ENCODE peak calls at places on chromosome 22, in four cellular contexts. A is ovary, U is esophagus squamous epithelium, Z is WTC11. W is an unnamed sample.

GRCh38 chr22:34019190-34019845 is 99.0 kb upstream of the LARGE1 start:
- DNase-seq in A (no peak), U (no peak), Z (no peak), W (no peak)

GRCh38 chr22:45226681-45227186 is 14.0 kb downstream of the KIAA0930 start:
- DNase-seq in A (no peak), U (no peak), Z (no peak), W (no peak)

GRCh38 chr22:40651563-40652501 is 15.3 kb upstream of the MRTFA start:
- DNase-seq in A (peak; percentile 97), U (peak; percentile 75), Z (peak; percentile 48), W (peak; percentile 80)

GRCh38 chr22:21590809-21591641 is 23.5 kb downstream of the UBE2L3 start:
- DNase-seq in A (no peak), U (no peak), Z (no peak), W (no peak)

GRCh38 chr22:33561149-33561807 is 359.0 kb downstream of the LARGE1 start:
- DNase-seq in A (no peak), U (no peak), Z (no peak), W (no peak)

GRCh38 chr22:37401861-37402506 is 25.3 kb downstream of the ELFN2 start:
- DNase-seq in A (no peak), U (no peak), Z (no peak), W (no peak)

GRCh38 chr22:42169055-42169469 is 38.5 kb upstream of the CYP2D6 start:
- DNase-seq in A (peak; percentile 49), U (no peak), Z (peak; percentile 90), W (peak; percentile 87)

GRCh38 chr22:30210235-30210831 is 36.2 kb downstream of the LIF start:
- DNase-seq in A (no peak), U (no peak), Z (no peak), W (peak; percentile 27)

GRCh38 chr22:40036126-40036525 is 41.4 kb downstream of the FAM83F start:
- DNase-seq in A (no peak), U (no peak), Z (no peak), W (no peak)

GRCh38 chr22:29856496-29856895 is 18.4 kb upstream of the ASCC2 start:
- DNase-seq in A (no peak), U (no peak), Z (no peak), W (no peak)

GRCh38 chr22:22071455-22071854 is 88.9 kb upstream of the TOP3B start:
- DNase-seq in A (no peak), U (no peak), Z (no peak), W (no peak)

GRCh38 chr22:34966980-34967379 is 99.0 kb upstream of the ISX start:
- DNase-seq in A (no peak), U (no peak), Z (no peak), W (no peak)

GRCh38 chr22:45777852-45778172 is 106.2 kb downstream of the ATXN10 start:
- DNase-seq in A (no peak), U (no peak), Z (no peak), W (no peak)

GRCh38 chr22:30204742-30205111 is 41.8 kb downstream of the LIF start:
- DNase-seq in A (peak; percentile 58), U (no peak), Z (no peak), W (no peak)

GRCh38 chr22:30246962-30247376 is 410 bp upstream of the LIF start:
- DNase-seq in A (no peak), U (no peak), Z (no peak), W (no peak)

GRCh38 chr22:28560005-28560742 is 119.5 kb downstream of the TTC28 start:
- DNase-seq in A (no peak), U (no peak), Z (no peak), W (no peak)

GRCh38 chr22:44336962-44337657 is 24.4 kb upstream of the SHISAL1 start:
- DNase-seq in A (no peak), U (no peak), Z (no peak), W (no peak)

GRCh38 chr22:46110215-46110614 is 40.1 kb upstream of the PPARA start:
- DNase-seq in A (no peak), U (no peak), Z (peak; percentile 44), W (no peak)

GRCh38 chr22:21942407-21942895 is 10.2 kb downstream of the PPM1F start:
- DNase-seq in A (no peak), U (no peak), Z (no peak), W (no peak)

GRCh38 chr22:50020606-50021005 is 8.0 kb upstream of the IL17REL start:
- DNase-seq in A (no peak), U (no peak), Z (no peak), W (no peak)

GRCh38 chr22:28938286-28938833 is 55.0 kb downstream of the ZNRF3 start:
- DNase-seq in A (no peak), U (no peak), Z (no peak), W (no peak)

GRCh38 chr22:34946339-34946985 is 119.5 kb upstream of the ISX start:
- DNase-seq in A (no peak), U (no peak), Z (no peak), W (no peak)

GRCh38 chr22:30546616-30547015 is at the start of gene SEC14L6:
- DNase-seq in A (no peak), U (no peak), Z (no peak), W (no peak)

GRCh38 chr22:33652596-33652995 is 267.7 kb downstream of the LARGE1 start:
- DNase-seq in A (no peak), U (no peak), Z (no peak), W (no peak)

GRCh38 chr22:37604875-37605274 is 3.8 kb upstream of the GGA1 start:
- DNase-seq in A (no peak), U (no peak), Z (no peak), W (no peak)

GRCh38 chr22:37641251-37641949 is 1.9 kb downstream of the SH3BP1 start:
- DNase-seq in A (no peak), U (no peak), Z (no peak), W (no peak)

GRCh38 chr22:43218786-43219185 is 31.9 kb upstream of the TTLL12 start:
- DNase-seq in A (no peak), U (no peak), Z (no peak), W (no peak)

GRCh38 chr22:44422742-44423370 is 75.2 kb downstream of the RTL6 start:
- DNase-seq in A (no peak), U (no peak), Z (no peak), W (no peak)

GRCh38 chr22:16915711-16916110 is 90.5 kb upstream of the XKR3 start:
- DNase-seq in A (no peak), U (no peak), Z (no peak), W (no peak)

GRCh38 chr22:39856588-39856987 is 37.0 kb downstream of the ENTHD1 start:
- DNase-seq in A (no peak), U (no peak), Z (no peak), W (no peak)

GRCh38 chr22:17770180-17771077 is 3.8 kb downstream of the BID start:
- DNase-seq in A (no peak), U (no peak), Z (no peak), W (no peak)

GRCh38 chr22:27331526-27332281 is 469.9 kb downstream of the MN1 start:
- DNase-seq in A (no peak), U (no peak), Z (peak; percentile 70), W (peak; percentile 23)

GRCh38 chr22:50600967-50601668 is 525 bp downstream of the MAPK8IP2 start:
- DNase-seq in A (peak; percentile 60), U (no peak), Z (no peak), W (peak; percentile 37)

GRCh38 chr22:42626951-42627625 is 12.4 kb upstream of the POLDIP3 start:
- DNase-seq in A (no peak), U (no peak), Z (no peak), W (no peak)

GRCh38 chr22:34255042-34255441 is 334.8 kb upstream of the LARGE1 start:
- DNase-seq in A (no peak), U (no peak), Z (no peak), W (no peak)

GRCh38 chr22:29339381-29340235 is 24.1 kb upstream of the RASL10A start:
- DNase-seq in A (no peak), U (no peak), Z (no peak), W (no peak)

GRCh38 chr22:30245985-30246901 is at the start of gene LIF:
- DNase-seq in A (no peak), U (no peak), Z (peak; percentile 56), W (no peak)

GRCh38 chr22:26172389-26172990 is 3.2 kb downstream of the SEZ6L start:
- DNase-seq in A (no peak), U (no peak), Z (peak; percentile 76), W (peak; percentile 59)

GRCh38 chr22:26169312-26170111 is at the start of gene SEZ6L:
- DNase-seq in A (no peak), U (no peak), Z (peak; percentile 58), W (peak; percentile 42)

GRCh38 chr22:26170112-26170492 is 840 bp downstream of the SEZ6L start:
- DNase-seq in A (no peak), U (no peak), Z (no peak), W (no peak)

GRCh38 chr22:26168934-26169311 is 339 bp upstream of the SEZ6L start:
- DNase-seq in A (no peak), U (no peak), Z (no peak), W (no peak)

GRCh38 chr22:26170795-26171194 is 1.5 kb downstream of the SEZ6L start:
- DNase-seq in A (no peak), U (no peak), Z (peak; percentile 84), W (peak; percentile 30)
- TF ChIP-seq CTCF in A (no peak), U (no peak), Z (no peak), W (peak; percentile 28)

DNA sequence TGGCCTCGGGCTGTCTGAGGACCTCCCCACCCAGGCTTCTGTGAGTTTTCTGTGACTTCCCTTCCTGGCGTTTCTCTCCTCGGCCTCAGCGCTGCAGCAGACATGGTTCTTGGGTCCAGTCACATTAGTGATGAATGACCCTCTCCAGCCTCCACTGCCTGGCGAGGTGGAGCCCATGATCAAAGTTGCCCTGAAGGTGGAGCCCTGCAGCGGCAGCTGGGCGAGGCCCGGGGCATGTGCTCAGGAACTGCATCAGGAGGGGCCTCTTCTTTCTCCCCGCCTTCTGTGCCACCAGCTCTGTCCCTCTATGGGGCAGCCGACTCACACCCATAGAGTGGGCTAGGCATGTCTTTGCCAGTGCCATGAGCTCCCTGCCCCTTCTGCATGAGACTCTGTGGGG is 1079.7 kb downstream of the TBC1D22A start:
- DNase-seq in A (no peak), U (no peak), Z (peak; percentile 29), W (no peak)
- TF ChIP-seq CTCF in A (no peak), U (no peak), Z (no peak), W (no peak)

DNA sequence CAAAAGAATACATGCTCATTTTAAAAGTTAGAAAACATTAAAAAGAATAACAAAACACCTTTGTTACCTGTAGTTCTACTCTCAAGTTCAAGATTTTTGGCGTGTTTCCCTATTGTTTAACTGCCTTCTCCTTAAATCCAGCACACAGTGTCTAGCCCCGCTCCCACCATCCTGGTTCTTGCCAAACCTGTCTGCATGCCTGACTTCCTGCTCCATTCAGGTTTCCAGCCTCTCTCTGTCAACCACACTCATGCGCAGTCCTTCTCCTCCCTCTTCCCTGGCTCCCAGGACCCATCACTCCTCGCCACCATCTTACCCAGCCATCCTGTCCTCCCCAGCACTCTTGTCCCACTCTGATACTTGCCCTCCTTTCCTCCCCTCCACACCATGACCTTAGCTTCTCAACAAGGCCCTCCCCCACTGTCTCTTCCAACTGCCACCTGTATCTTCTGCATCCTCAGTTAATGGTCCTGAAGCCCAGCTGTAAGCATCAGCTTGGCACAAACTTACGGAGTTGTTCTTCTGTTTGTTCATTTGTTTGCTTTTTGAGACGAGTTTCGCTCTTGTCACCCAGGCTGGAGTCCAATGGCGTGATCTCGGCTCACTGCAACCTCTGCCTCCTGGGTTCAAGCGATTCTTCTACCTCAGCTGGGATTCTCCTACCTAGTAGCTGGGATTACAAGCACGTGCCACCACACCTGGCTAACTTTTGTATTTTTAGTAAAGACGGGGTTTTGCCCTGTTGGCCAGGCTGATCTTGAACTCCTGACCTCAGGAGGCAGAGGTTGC is 7.5 kb upstream of the MYH9 start:
- DNase-seq in A (no peak), U (no peak), Z (no peak), W (no peak)
- TF ChIP-seq CTCF in A (no peak), U (no peak), Z (no peak), W (no peak)

GRCh38 chr22:25709758-25710157 is 32.2 kb upstream of the MYO18B start:
- DNase-seq in A (no peak), U (no peak), Z (no peak), W (no peak)
- TF ChIP-seq CTCF in A (no peak), U (no peak), Z (no peak), W (no peak)

W was measured in neural crest cell.